ENCODE peak calls at places on chromosomes 6 and 20, in eight cellular contexts. One of them, this sample, is unnamed.

GRCh38 chr6:148509152-148509571 is 166.5 kb downstream of the SASH1 start:
- DNase-seq in fibroblast of lung: peak
- DNase-seq in cardiac muscle cell: no peak
- DNase-seq in hepatocyte: no peak
- DNase-seq in left lung: no peak
- DNase-seq in psoas muscle: no peak
- DNase-seq in sigmoid colon: no peak
- DNase-seq in RWPE2: no peak
- DNase-seq in this sample: no peak

GRCh38 chr6:164258421-164258820 is 843.9 kb downstream of the QKI start:
- DNase-seq in fibroblast of lung: no peak
- DNase-seq in cardiac muscle cell: no peak
- DNase-seq in hepatocyte: no peak
- DNase-seq in left lung: no peak
- DNase-seq in psoas muscle: no peak
- DNase-seq in sigmoid colon: no peak
- DNase-seq in RWPE2: no peak
- DNase-seq in this sample: no peak

GRCh38 chr6:159151266-159151855 is 17.8 kb upstream of the FNDC1 start:
- DNase-seq in fibroblast of lung: peak
- DNase-seq in cardiac muscle cell: peak
- DNase-seq in hepatocyte: peak
- DNase-seq in left lung: no peak
- DNase-seq in psoas muscle: peak
- DNase-seq in sigmoid colon: no peak
- DNase-seq in RWPE2: no peak
- DNase-seq in this sample: no peak

GRCh38 chr6:100160913-100161312 is 166.9 kb upstream of the MCHR2 start:
- DNase-seq in fibroblast of lung: no peak
- DNase-seq in cardiac muscle cell: no peak
- DNase-seq in hepatocyte: no peak
- DNase-seq in left lung: no peak
- DNase-seq in psoas muscle: no peak
- DNase-seq in sigmoid colon: no peak
- DNase-seq in RWPE2: no peak
- DNase-seq in this sample: no peak

GRCh38 chr6:28490191-28490890 is 25.3 kb downstream of the GPX6 start:
- DNase-seq in fibroblast of lung: no peak
- DNase-seq in cardiac muscle cell: no peak
- DNase-seq in hepatocyte: peak
- DNase-seq in left lung: no peak
- DNase-seq in psoas muscle: no peak
- DNase-seq in sigmoid colon: no peak
- DNase-seq in RWPE2: no peak
- DNase-seq in this sample: no peak

GRCh38 chr6:38427492-38428210 is 212.1 kb downstream of the BTBD9 start:
- DNase-seq in fibroblast of lung: no peak
- DNase-seq in cardiac muscle cell: no peak
- DNase-seq in hepatocyte: no peak
- DNase-seq in left lung: no peak
- DNase-seq in psoas muscle: no peak
- DNase-seq in sigmoid colon: no peak
- DNase-seq in RWPE2: no peak
- DNase-seq in this sample: no peak

GRCh38 chr6:45421700-45422540 is 44.2 kb upstream of the SUPT3H start:
- DNase-seq in fibroblast of lung: peak
- DNase-seq in cardiac muscle cell: peak
- DNase-seq in hepatocyte: peak
- DNase-seq in left lung: peak
- DNase-seq in psoas muscle: peak
- DNase-seq in sigmoid colon: peak
- DNase-seq in RWPE2: peak
- DNase-seq in this sample: peak

GRCh38 chr20:46636514-46636913 is 14.7 kb downstream of the SLC13A3 start:
- DNase-seq in fibroblast of lung: no peak
- DNase-seq in cardiac muscle cell: no peak
- DNase-seq in hepatocyte: no peak
- DNase-seq in left lung: no peak
- DNase-seq in psoas muscle: no peak
- DNase-seq in sigmoid colon: no peak
- DNase-seq in RWPE2: peak
- DNase-seq in this sample: no peak

GRCh38 chr6:88251261-88251660 is 85.1 kb upstream of the CNR1 start:
- DNase-seq in fibroblast of lung: no peak
- DNase-seq in cardiac muscle cell: no peak
- DNase-seq in hepatocyte: no peak
- DNase-seq in left lung: no peak
- DNase-seq in psoas muscle: no peak
- DNase-seq in sigmoid colon: no peak
- DNase-seq in RWPE2: no peak
- DNase-seq in this sample: no peak

GRCh38 chr6:25173232-25173631 is 105.9 kb upstream of the CARMIL1 start:
- DNase-seq in fibroblast of lung: peak
- DNase-seq in cardiac muscle cell: no peak
- DNase-seq in hepatocyte: no peak
- DNase-seq in left lung: no peak
- DNase-seq in psoas muscle: no peak
- DNase-seq in sigmoid colon: no peak
- DNase-seq in RWPE2: no peak
- DNase-seq in this sample: no peak
- H3K27ac ChIP-seq in fibroblast of lung: peak
- H3K27ac ChIP-seq in cardiac muscle cell: no peak
- H3K27ac ChIP-seq in hepatocyte: peak
- H3K27ac ChIP-seq in left lung: peak
- H3K27ac ChIP-seq in psoas muscle: no peak
- H3K27ac ChIP-seq in sigmoid colon: peak
- H3K27ac ChIP-seq in RWPE2: peak
- H3K27ac ChIP-seq in this sample: peak

GRCh38 chr6:63640062-63640461 is 4.5 kb downstream of the PHF3 start:
- DNase-seq in fibroblast of lung: peak
- DNase-seq in cardiac muscle cell: no peak
- DNase-seq in hepatocyte: no peak
- DNase-seq in left lung: no peak
- DNase-seq in psoas muscle: no peak
- DNase-seq in sigmoid colon: no peak
- DNase-seq in RWPE2: no peak
- DNase-seq in this sample: no peak

GRCh38 chr6:63649269-63649668 is 13.7 kb downstream of the PHF3 start:
- DNase-seq in fibroblast of lung: peak
- DNase-seq in cardiac muscle cell: no peak
- DNase-seq in hepatocyte: no peak
- DNase-seq in left lung: no peak
- DNase-seq in psoas muscle: no peak
- DNase-seq in sigmoid colon: no peak
- DNase-seq in RWPE2: no peak
- DNase-seq in this sample: no peak

GRCh38 chr6:63643862-63644261 is 8.3 kb downstream of the PHF3 start:
- DNase-seq in fibroblast of lung: peak
- DNase-seq in cardiac muscle cell: no peak
- DNase-seq in hepatocyte: peak
- DNase-seq in left lung: no peak
- DNase-seq in psoas muscle: no peak
- DNase-seq in sigmoid colon: no peak
- DNase-seq in RWPE2: no peak
- DNase-seq in this sample: no peak

GRCh38 chr6:63649847-63650265 is 14.3 kb downstream of the PHF3 start:
- DNase-seq in fibroblast of lung: peak
- DNase-seq in cardiac muscle cell: no peak
- DNase-seq in hepatocyte: no peak
- DNase-seq in left lung: no peak
- DNase-seq in psoas muscle: no peak
- DNase-seq in sigmoid colon: no peak
- DNase-seq in RWPE2: no peak
- DNase-seq in this sample: no peak

GRCh38 chr6:63644668-63645326 is 9.2 kb downstream of the PHF3 start:
- DNase-seq in fibroblast of lung: no peak
- DNase-seq in cardiac muscle cell: no peak
- DNase-seq in hepatocyte: no peak
- DNase-seq in left lung: no peak
- DNase-seq in psoas muscle: no peak
- DNase-seq in sigmoid colon: no peak
- DNase-seq in RWPE2: no peak
- DNase-seq in this sample: no peak
- H3K27ac ChIP-seq in fibroblast of lung: no peak
- H3K27ac ChIP-seq in cardiac muscle cell: no peak
- H3K27ac ChIP-seq in hepatocyte: no peak
- H3K27ac ChIP-seq in left lung: no peak
- H3K27ac ChIP-seq in psoas muscle: peak
- H3K27ac ChIP-seq in sigmoid colon: no peak
- H3K27ac ChIP-seq in RWPE2: peak
- H3K27ac ChIP-seq in this sample: no peak

GRCh38 chr6:74447013-74447412 is 751.0 kb downstream of the CD109 start:
- DNase-seq in fibroblast of lung: peak
- DNase-seq in cardiac muscle cell: no peak
- DNase-seq in hepatocyte: no peak
- DNase-seq in left lung: no peak
- DNase-seq in psoas muscle: no peak
- DNase-seq in sigmoid colon: no peak
- DNase-seq in RWPE2: no peak
- DNase-seq in this sample: no peak
- H3K27ac ChIP-seq in fibroblast of lung: no peak
- H3K27ac ChIP-seq in cardiac muscle cell: no peak
- H3K27ac ChIP-seq in hepatocyte: no peak
- H3K27ac ChIP-seq in left lung: no peak
- H3K27ac ChIP-seq in psoas muscle: no peak
- H3K27ac ChIP-seq in sigmoid colon: no peak
- H3K27ac ChIP-seq in RWPE2: no peak
- H3K27ac ChIP-seq in this sample: no peak

GRCh38 chr20:31564284-31564683 is 40.8 kb upstream of the ID1 start:
- DNase-seq in fibroblast of lung: no peak
- DNase-seq in cardiac muscle cell: no peak
- DNase-seq in hepatocyte: no peak
- DNase-seq in left lung: no peak
- DNase-seq in psoas muscle: no peak
- DNase-seq in sigmoid colon: no peak
- DNase-seq in RWPE2: no peak
- DNase-seq in this sample: no peak

GRCh38 chr20:31560900-31561598 is 44.0 kb upstream of the ID1 start:
- DNase-seq in fibroblast of lung: peak
- DNase-seq in cardiac muscle cell: no peak
- DNase-seq in hepatocyte: peak
- DNase-seq in left lung: no peak
- DNase-seq in psoas muscle: peak
- DNase-seq in sigmoid colon: no peak
- DNase-seq in RWPE2: peak
- DNase-seq in this sample: peak

GRCh38 chr20:31560094-31560899 is 44.8 kb upstream of the ID1 start:
- DNase-seq in fibroblast of lung: peak
- DNase-seq in cardiac muscle cell: peak
- DNase-seq in hepatocyte: peak
- DNase-seq in left lung: peak
- DNase-seq in psoas muscle: peak
- DNase-seq in sigmoid colon: peak
- DNase-seq in RWPE2: peak
- DNase-seq in this sample: peak

GRCh38 chr20:31559704-31560093 is 45.4 kb upstream of the ID1 start:
- DNase-seq in fibroblast of lung: no peak
- DNase-seq in cardiac muscle cell: no peak
- DNase-seq in hepatocyte: no peak
- DNase-seq in left lung: no peak
- DNase-seq in psoas muscle: no peak
- DNase-seq in sigmoid colon: no peak
- DNase-seq in RWPE2: no peak
- DNase-seq in this sample: no peak

GRCh38 chr20:31562241-31562640 is 42.8 kb upstream of the ID1 start:
- DNase-seq in fibroblast of lung: no peak
- DNase-seq in cardiac muscle cell: no peak
- DNase-seq in hepatocyte: no peak
- DNase-seq in left lung: no peak
- DNase-seq in psoas muscle: no peak
- DNase-seq in sigmoid colon: no peak
- DNase-seq in RWPE2: peak
- DNase-seq in this sample: no peak
- H3K27ac ChIP-seq in fibroblast of lung: peak
- H3K27ac ChIP-seq in cardiac muscle cell: peak
- H3K27ac ChIP-seq in hepatocyte: peak
- H3K27ac ChIP-seq in left lung: peak
- H3K27ac ChIP-seq in psoas muscle: peak
- H3K27ac ChIP-seq in sigmoid colon: no peak
- H3K27ac ChIP-seq in RWPE2: peak
- H3K27ac ChIP-seq in this sample: peak

GRCh38 chr6:160273760-160274159 is 15.1 kb upstream of the SLC22A2 start:
- DNase-seq in fibroblast of lung: no peak
- DNase-seq in cardiac muscle cell: no peak
- DNase-seq in hepatocyte: no peak
- DNase-seq in left lung: no peak
- DNase-seq in psoas muscle: no peak
- DNase-seq in sigmoid colon: no peak
- DNase-seq in RWPE2: no peak
- DNase-seq in this sample: no peak
- H3K27ac ChIP-seq in fibroblast of lung: no peak
- H3K27ac ChIP-seq in cardiac muscle cell: no peak
- H3K27ac ChIP-seq in hepatocyte: no peak
- H3K27ac ChIP-seq in left lung: no peak
- H3K27ac ChIP-seq in psoas muscle: peak
- H3K27ac ChIP-seq in sigmoid colon: no peak
- H3K27ac ChIP-seq in RWPE2: no peak
- H3K27ac ChIP-seq in this sample: no peak

GRCh38 chr20:62354031-62354808 is 12.9 kb downstream of the LAMA5 start:
- DNase-seq in fibroblast of lung: no peak
- DNase-seq in cardiac muscle cell: no peak
- DNase-seq in hepatocyte: no peak
- DNase-seq in left lung: peak
- DNase-seq in psoas muscle: no peak
- DNase-seq in sigmoid colon: no peak
- DNase-seq in RWPE2: peak
- DNase-seq in this sample: no peak

GRCh38 chr20:62353289-62354030 is 13.7 kb downstream of the LAMA5 start:
- DNase-seq in fibroblast of lung: no peak
- DNase-seq in cardiac muscle cell: no peak
- DNase-seq in hepatocyte: no peak
- DNase-seq in left lung: peak
- DNase-seq in psoas muscle: peak
- DNase-seq in sigmoid colon: no peak
- DNase-seq in RWPE2: peak
- DNase-seq in this sample: no peak

GRCh38 chr20:62350629-62351422 is 16.3 kb downstream of the LAMA5 start:
- DNase-seq in fibroblast of lung: no peak
- DNase-seq in cardiac muscle cell: no peak
- DNase-seq in hepatocyte: no peak
- DNase-seq in left lung: peak
- DNase-seq in psoas muscle: peak
- DNase-seq in sigmoid colon: no peak
- DNase-seq in RWPE2: peak
- DNase-seq in this sample: no peak

GRCh38 chr20:62351469-62352401 is 15.4 kb downstream of the LAMA5 start:
- DNase-seq in fibroblast of lung: no peak
- DNase-seq in cardiac muscle cell: no peak
- DNase-seq in hepatocyte: no peak
- DNase-seq in left lung: peak
- DNase-seq in psoas muscle: peak
- DNase-seq in sigmoid colon: no peak
- DNase-seq in RWPE2: peak
- DNase-seq in this sample: no peak

GRCh38 chr20:62352402-62353288 is 14.5 kb downstream of the LAMA5 start:
- DNase-seq in fibroblast of lung: no peak
- DNase-seq in cardiac muscle cell: no peak
- DNase-seq in hepatocyte: no peak
- DNase-seq in left lung: peak
- DNase-seq in psoas muscle: peak
- DNase-seq in sigmoid colon: peak
- DNase-seq in RWPE2: peak
- DNase-seq in this sample: no peak
- H3K27ac ChIP-seq in fibroblast of lung: no peak
- H3K27ac ChIP-seq in cardiac muscle cell: no peak
- H3K27ac ChIP-seq in hepatocyte: peak
- H3K27ac ChIP-seq in left lung: no peak
- H3K27ac ChIP-seq in psoas muscle: peak
- H3K27ac ChIP-seq in sigmoid colon: peak
- H3K27ac ChIP-seq in RWPE2: peak
- H3K27ac ChIP-seq in this sample: peak

This sample was measured in PC-9.